ENCODE peak calls at places on chromosomes 11 and 22, in eight cellular contexts. One of them, this sample, is unnamed.

GRCh38 chr11:69075421-69076128 is 26.8 kb downstream of the TPCN2 start:
- DNase-seq in islet precursor cell: no peak
- DNase-seq in GM12878: no peak
- DNase-seq in stimulated activated CD4-positive, alpha-beta T cell treated with anti-CD3 and anti-CD28 coated beads, Interleukin-2, amount 100 ng/mL, for 48 hours: no peak
- DNase-seq in stromal cell of bone marrow: peak
- DNase-seq in cardiac fibroblast: peak
- DNase-seq in tibial nerve: peak
- DNase-seq in endothelial cell: no peak
- DNase-seq in this sample: peak

GRCh38 chr22:45577746-45578523 is 75.3 kb downstream of the FBLN1 start:
- DNase-seq in islet precursor cell: peak
- DNase-seq in GM12878: peak
- DNase-seq in stimulated activated CD4-positive, alpha-beta T cell treated with anti-CD3 and anti-CD28 coated beads, Interleukin-2, amount 100 ng/mL, for 48 hours: peak
- DNase-seq in stromal cell of bone marrow: peak
- DNase-seq in cardiac fibroblast: peak
- DNase-seq in tibial nerve: peak
- DNase-seq in endothelial cell: peak
- DNase-seq in this sample: peak

GRCh38 chr11:103364687-103365086 is 255.5 kb downstream of the DYNC2H1 start:
- DNase-seq in islet precursor cell: no peak
- DNase-seq in GM12878: no peak
- DNase-seq in stimulated activated CD4-positive, alpha-beta T cell treated with anti-CD3 and anti-CD28 coated beads, Interleukin-2, amount 100 ng/mL, for 48 hours: no peak
- DNase-seq in stromal cell of bone marrow: no peak
- DNase-seq in cardiac fibroblast: peak
- DNase-seq in tibial nerve: no peak
- DNase-seq in endothelial cell: no peak
- DNase-seq in this sample: no peak

GRCh38 chr11:8099291-8099899 is 18.4 kb downstream of the TUB start:
- DNase-seq in islet precursor cell: peak
- DNase-seq in GM12878: no peak
- DNase-seq in stimulated activated CD4-positive, alpha-beta T cell treated with anti-CD3 and anti-CD28 coated beads, Interleukin-2, amount 100 ng/mL, for 48 hours: peak
- DNase-seq in stromal cell of bone marrow: peak
- DNase-seq in cardiac fibroblast: peak
- DNase-seq in tibial nerve: peak
- DNase-seq in endothelial cell: peak
- DNase-seq in this sample: peak

GRCh38 chr11:72084960-72085359 is 4.3 kb downstream of the LRRC51 start:
- DNase-seq in islet precursor cell: no peak
- DNase-seq in GM12878: no peak
- DNase-seq in stimulated activated CD4-positive, alpha-beta T cell treated with anti-CD3 and anti-CD28 coated beads, Interleukin-2, amount 100 ng/mL, for 48 hours: no peak
- DNase-seq in stromal cell of bone marrow: no peak
- DNase-seq in cardiac fibroblast: no peak
- DNase-seq in tibial nerve: no peak
- DNase-seq in endothelial cell: no peak
- DNase-seq in this sample: no peak

GRCh38 chr22:31926969-31927368 is 17.4 kb upstream of the YWHAH start:
- DNase-seq in islet precursor cell: peak
- DNase-seq in GM12878: no peak
- DNase-seq in stimulated activated CD4-positive, alpha-beta T cell treated with anti-CD3 and anti-CD28 coated beads, Interleukin-2, amount 100 ng/mL, for 48 hours: no peak
- DNase-seq in stromal cell of bone marrow: no peak
- DNase-seq in cardiac fibroblast: no peak
- DNase-seq in tibial nerve: no peak
- DNase-seq in endothelial cell: no peak
- DNase-seq in this sample: no peak

GRCh38 chr22:46803031-46803880 is 40.8 kb downstream of the TBC1D22A start:
- DNase-seq in islet precursor cell: peak
- DNase-seq in GM12878: no peak
- DNase-seq in stimulated activated CD4-positive, alpha-beta T cell treated with anti-CD3 and anti-CD28 coated beads, Interleukin-2, amount 100 ng/mL, for 48 hours: peak
- DNase-seq in stromal cell of bone marrow: no peak
- DNase-seq in cardiac fibroblast: peak
- DNase-seq in tibial nerve: no peak
- DNase-seq in endothelial cell: peak
- DNase-seq in this sample: peak

GRCh38 chr22:17742528-17742902 is 31.8 kb downstream of the BID start:
- DNase-seq in islet precursor cell: peak
- DNase-seq in GM12878: no peak
- DNase-seq in stimulated activated CD4-positive, alpha-beta T cell treated with anti-CD3 and anti-CD28 coated beads, Interleukin-2, amount 100 ng/mL, for 48 hours: peak
- DNase-seq in stromal cell of bone marrow: no peak
- DNase-seq in cardiac fibroblast: peak
- DNase-seq in tibial nerve: peak
- DNase-seq in endothelial cell: peak
- DNase-seq in this sample: peak

GRCh38 chr11:92311616-92312449 is 87.2 kb downstream of the FAT3 start:
- DNase-seq in islet precursor cell: no peak
- DNase-seq in GM12878: no peak
- DNase-seq in stimulated activated CD4-positive, alpha-beta T cell treated with anti-CD3 and anti-CD28 coated beads, Interleukin-2, amount 100 ng/mL, for 48 hours: no peak
- DNase-seq in stromal cell of bone marrow: no peak
- DNase-seq in cardiac fibroblast: peak
- DNase-seq in tibial nerve: no peak
- DNase-seq in endothelial cell: no peak
- DNase-seq in this sample: no peak

GRCh38 chr11:68004551-68005335 is 846 bp upstream of the UNC93B1 start:
- DNase-seq in islet precursor cell: no peak
- DNase-seq in GM12878: no peak
- DNase-seq in stimulated activated CD4-positive, alpha-beta T cell treated with anti-CD3 and anti-CD28 coated beads, Interleukin-2, amount 100 ng/mL, for 48 hours: no peak
- DNase-seq in stromal cell of bone marrow: no peak
- DNase-seq in cardiac fibroblast: no peak
- DNase-seq in tibial nerve: no peak
- DNase-seq in endothelial cell: no peak
- DNase-seq in this sample: no peak